ENCODE peak calls at places on chromosomes 5 and 9, in nine cellular contexts. O is aorta, G is AG04450, R is breast epithelium, B is HCT116, I is upper lobe of right lung, A is dorsolateral prefrontal cortex, V is GM23338, T is AG09309. P is an unnamed sample.

GRCh38 chr9:96638606-96639364 is 16.3 kb downstream of the PRXL2C start:
- DNase-seq in O (no peak), G (no peak), R (no peak), B (no peak), I (no peak), A (no peak), V (peak), T (no peak), P (no peak)

GRCh38 chr5:109656829-109657228 is 32.9 kb upstream of the MAN2A1 start:
- DNase-seq in O (peak), G (no peak), R (peak), B (no peak), I (no peak), A (peak), V (no peak), T (peak), P (no peak)

GRCh38 chr9:3177921-3178320 is 334.0 kb upstream of the PUM3 start:
- DNase-seq in O (no peak), G (no peak), R (no peak), B (no peak), I (no peak), A (no peak), V (no peak), T (peak), P (no peak)

GRCh38 chr9:92641092-92641809 is 28.7 kb downstream of the IPPK start:
- DNase-seq in O (no peak), G (no peak), R (no peak), B (no peak), I (no peak), A (no peak), V (no peak), T (no peak), P (no peak)

GRCh38 chr5:74200560-74200959 is 440.0 kb downstream of the ENC1 start:
- DNase-seq in O (no peak), G (no peak), R (no peak), B (no peak), I (no peak), A (no peak), V (no peak), T (no peak), P (no peak)

GRCh38 chr5:94856257-94856656 is 237.8 kb downstream of the SLF1 start:
- DNase-seq in O (no peak), G (no peak), R (no peak), B (no peak), I (no peak), A (no peak), V (no peak), T (no peak), P (no peak)

GRCh38 chr9:97980918-97981827 is 2.0 kb upstream of the ANP32B start:
- DNase-seq in O (no peak), G (no peak), R (peak), B (no peak), I (no peak), A (peak), V (no peak), T (no peak), P (no peak)

GRCh38 chr9:91532325-91532724 is 108.7 kb upstream of the NFIL3 start:
- DNase-seq in O (no peak), G (no peak), R (no peak), B (no peak), I (no peak), A (no peak), V (no peak), T (no peak), P (no peak)

GRCh38 chr5:179272326-179273073 is 72.8 kb downstream of the ADAMTS2 start:
- DNase-seq in O (peak), G (no peak), R (no peak), B (no peak), I (peak), A (no peak), V (no peak), T (no peak), P (no peak)

GRCh38 chr9:121652037-121652837 is 803 bp downstream of the DAB2IP start:
- DNase-seq in O (no peak), G (no peak), R (no peak), B (no peak), I (no peak), A (no peak), V (peak), T (no peak), P (peak)

DNA sequence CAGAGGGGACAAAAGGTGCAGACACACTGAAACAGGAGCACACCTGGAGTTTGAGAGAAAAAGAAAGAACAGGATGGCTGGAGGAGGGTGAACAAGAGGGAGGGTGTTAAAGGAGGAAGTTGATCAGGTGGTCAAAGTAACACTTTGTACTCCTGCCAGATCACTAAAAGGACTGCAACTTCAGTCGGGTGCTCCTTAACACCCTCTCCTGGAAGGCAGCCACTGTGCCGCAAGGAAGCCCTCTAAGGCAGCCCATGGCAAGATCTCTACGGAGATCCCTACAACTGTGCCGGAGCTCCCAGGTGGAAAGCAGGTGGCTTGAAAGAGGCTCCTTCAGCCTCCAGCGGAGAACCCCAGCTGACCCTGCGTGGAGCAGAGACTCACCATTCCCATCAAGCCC is 124.4 kb upstream of the MSX2 start:
- DNase-seq in O (no peak), G (no peak), R (no peak), B (no peak), I (peak), A (no peak), V (peak), T (no peak), P (no peak)
- H3K4me3 ChIP-seq in O (no peak), G (no peak), R (no peak), B (peak), I (no peak), A (no peak), V (no peak), T (no peak), P (no peak)

GRCh38 chr5:4042311-4042710 is 446.7 kb downstream of the IRX1 start:
- DNase-seq in O (no peak), G (no peak), R (no peak), B (no peak), I (no peak), A (no peak), V (no peak), T (no peak), P (no peak)
- H3K4me3 ChIP-seq in O (no peak), G (no peak), R (no peak), B (no peak), I (no peak), A (no peak), V (no peak), T (no peak), P (no peak)

GRCh38 chr9:137293482-137294090 is 8.5 kb downstream of the NRARP start:
- DNase-seq in O (no peak), G (no peak), R (no peak), B (no peak), I (peak), A (no peak), V (no peak), T (no peak), P (peak)

GRCh38 chr9:137295313-137296213 is 6.5 kb downstream of the NRARP start:
- DNase-seq in O (no peak), G (no peak), R (no peak), B (no peak), I (peak), A (no peak), V (peak), T (no peak), P (peak)

GRCh38 chr9:137294091-137294683 is 7.9 kb downstream of the NRARP start:
- DNase-seq in O (no peak), G (no peak), R (no peak), B (peak), I (peak), A (no peak), V (peak), T (no peak), P (peak)

GRCh38 chr9:137296214-137297059 is 5.6 kb downstream of the NRARP start:
- DNase-seq in O (no peak), G (no peak), R (no peak), B (no peak), I (peak), A (no peak), V (no peak), T (no peak), P (peak)

DNA sequence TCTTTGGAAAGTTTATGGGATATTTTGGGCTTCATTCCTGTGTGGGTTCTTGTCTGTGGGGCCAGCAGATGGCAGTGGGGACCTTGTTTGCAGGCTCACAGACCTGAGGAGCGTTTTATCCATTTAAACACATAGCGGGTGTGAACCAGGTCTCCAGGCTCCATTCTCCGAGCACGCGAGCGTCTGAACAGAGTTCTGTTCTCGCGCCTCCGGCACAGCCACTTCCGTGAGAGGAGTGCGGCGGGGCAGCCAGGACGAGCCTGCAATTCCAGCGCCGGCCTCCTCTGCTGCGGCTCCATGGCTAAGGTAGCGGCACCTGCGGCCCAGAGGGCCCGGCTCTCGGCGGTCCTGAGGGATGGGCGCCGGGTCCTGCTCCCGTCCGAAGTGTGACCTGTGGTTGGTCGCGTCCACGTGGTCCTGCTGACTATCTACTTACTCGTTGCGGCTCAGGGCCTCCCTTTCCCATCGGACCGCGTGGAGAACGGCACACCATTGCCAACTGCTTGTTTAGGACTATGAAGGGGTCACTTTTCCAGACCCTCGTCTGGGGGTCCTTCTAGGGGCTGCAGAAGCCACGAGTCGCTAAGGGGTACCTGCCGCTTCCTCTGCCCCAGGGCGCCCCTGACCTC is 7.3 kb downstream of the NRARP start:
- DNase-seq in O (no peak), G (no peak), R (no peak), B (no peak), I (peak), A (no peak), V (peak), T (no peak), P (peak)
- H3K4me3 ChIP-seq in O (no peak), G (no peak), R (peak), B (peak), I (peak), A (peak), V (peak), T (no peak), P (peak)

DNA sequence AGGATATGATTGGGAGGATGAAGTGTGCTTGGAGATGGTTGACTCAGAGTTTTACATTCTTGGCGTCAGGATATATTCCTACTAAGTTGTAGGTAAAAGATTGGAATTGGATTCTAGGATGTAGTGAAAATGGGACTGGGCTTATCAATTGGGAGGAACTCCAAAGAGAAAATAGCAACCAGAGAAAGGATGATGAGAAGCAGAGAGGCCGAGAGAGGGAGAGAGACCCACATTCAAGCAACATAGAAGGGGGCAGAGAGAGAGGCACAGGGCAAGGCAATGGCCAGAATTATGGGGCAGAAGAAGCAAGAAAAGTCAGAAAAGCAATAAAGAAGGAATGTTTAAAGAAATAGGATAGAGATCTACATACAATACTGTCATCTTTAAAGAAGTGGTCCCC is 217.9 kb upstream of the ACTBL2 start:
- DNase-seq in O (no peak), G (no peak), R (no peak), B (no peak), I (no peak), A (no peak), V (no peak), T (no peak), P (no peak)
- H3K4me3 ChIP-seq in O (no peak), G (no peak), R (no peak), B (no peak), I (no peak), A (no peak), V (no peak), T (no peak), P (no peak)

GRCh38 chr5:58455066-58455465 is 4.8 kb downstream of the PLK2 start:
- DNase-seq in O (no peak), G (no peak), R (no peak), B (no peak), I (no peak), A (no peak), V (no peak), T (peak), P (no peak)
- H3K4me3 ChIP-seq in O (peak), G (peak), R (peak), B (no peak), I (peak), A (peak), V (no peak), T (no peak), P (no peak)

P was measured in pancreas.